ENCODE peak calls at places on chromosomes 11 and 22, in seven cellular contexts. C is fibroblast of lung, A is GM23248, G is neural progenitor cell, Y is hepatocyte, Z is PC-9, O is trophoblast cell. U is an unnamed sample. For H3K79me2, the result is how much of the 10 kb centered on the place peaks cover.

GRCh38 chr22:23498811-23499798 is 81.0 kb downstream of the IGLL1 start:
- DNase-seq in Z (no peak), Y (peak), G (no peak), C (no peak), O (no peak), A (no peak), U (no peak)

GRCh38 chr11:77473001-77473800 is 693 bp downstream of the PAK1 start:
- DNase-seq in C (peak), A (peak), Z (peak), O (peak), Y (peak), G (peak), U (no peak)

GRCh38 chr22:35305525-35306070 is 5.9 kb downstream of the TOM1 start:
- DNase-seq in G (no peak), C (no peak), A (no peak), Y (no peak), O (no peak), Z (no peak), U (no peak)

GRCh38 chr11:95877288-95877687 is 46.6 kb downstream of the MTMR2 start:
- DNase-seq in Z (peak), C (peak), G (no peak), Y (no peak), A (peak), O (peak), U (peak)

GRCh38 chr11:111765984-111766833 is at the start of gene PPP2R1B:
- DNase-seq in G (peak), A (peak), C (peak), O (peak), Z (peak), Y (peak), U (peak)

GRCh38 chr11:128052912-128053641 is 534.3 kb downstream of the ETS1 start:
- DNase-seq in Y (no peak), C (peak), O (peak), A (peak), G (no peak), Z (no peak), U (peak)

GRCh38 chr22:38017939-38018885 is 33.9 kb upstream of the SOX10 start:
- DNase-seq in C (no peak), Z (no peak), G (no peak), A (no peak), Y (no peak), O (no peak), U (no peak)

GRCh38 chr11:3995949-3996554 is 98.5 kb upstream of the RRM1 start:
- DNase-seq in Z (no peak), O (peak), C (peak), G (no peak), A (peak), Y (no peak), U (peak)

GRCh38 chr22:42376721-42377177 is 55.5 kb downstream of the NFAM1 start:
- DNase-seq in C (peak), A (peak), Y (peak), G (peak), O (peak), Z (no peak), U (peak)

GRCh38 chr11:122509091-122509490 is 146.4 kb upstream of the UBASH3B start:
- DNase-seq in C (no peak), Z (no peak), G (no peak), Y (no peak), O (no peak), A (no peak), U (no peak)

GRCh38 chr11:58654908-58655296 is 32.4 kb downstream of the CNTF start:
- DNase-seq in C (no peak), A (no peak), O (no peak), G (no peak), Z (no peak), Y (no peak), U (no peak)

GRCh38 chr11:46436113-46436512 is 44.5 kb upstream of the CHRM4 start:
- DNase-seq in O (no peak), G (no peak), A (no peak), Z (no peak), Y (no peak), C (no peak), U (no peak)

GRCh38 chr11:61820174-61820573 is 3.4 kb upstream of the FADS1 start:
- DNase-seq in Y (no peak), G (no peak), A (peak), Z (peak), O (no peak), C (peak), U (peak)

GRCh38 chr11:88086297-88086696 is 88.9 kb downstream of the RAB38 start:
- DNase-seq in G (no peak), O (no peak), A (no peak), Z (no peak), Y (no peak), C (no peak), U (no peak)

GRCh38 chr22:28012811-28013460 is 93.9 kb upstream of the PITPNB start:
- DNase-seq in G (no peak), C (no peak), O (no peak), Y (no peak), A (no peak), Z (peak), U (no peak)

GRCh38 chr11:19938051-19938856 is 222.0 kb downstream of the DBX1 start:
- DNase-seq in Z (no peak), C (peak), A (peak), Y (peak), O (peak), G (peak), U (peak)

GRCh38 chr22:33792837-33793236 is 127.4 kb downstream of the LARGE1 start:
- DNase-seq in G (no peak), Z (no peak), C (no peak), Y (no peak), A (peak), O (no peak), U (no peak)

GRCh38 chr11:86438685-86439084 is 64.0 kb downstream of the CCDC81 start:
- DNase-seq in Y (no peak), G (no peak), A (no peak), C (peak), Z (peak), O (no peak), U (peak)

GRCh38 chr11:11577246-11577855 is 44.5 kb downstream of the GALNT18 start:
- DNase-seq in Z (no peak), A (peak), Y (no peak), O (no peak), C (peak), G (no peak), U (peak)

GRCh38 chr11:29183301-29183700 is 833.5 kb downstream of the KCNA4 start:
- DNase-seq in Z (no peak), G (no peak), Y (no peak), A (no peak), O (no peak), C (peak), U (no peak)

GRCh38 chr22:24411256-24412004 is 16.0 kb upstream of the ADORA2A start:
- DNase-seq in A (no peak), C (no peak), Y (no peak), O (no peak), Z (no peak), G (no peak), U (no peak)

GRCh38 chr11:119624102-119624615 is 104.8 kb downstream of the NECTIN1 start:
- DNase-seq in Y (no peak), A (no peak), Z (no peak), O (no peak), G (peak), C (no peak), U (no peak)

GRCh38 chr22:19941365-19942070 is at the start of the genes COMT and TXNRD2:
- DNase-seq in Z (peak), C (peak), O (peak), Y (no peak), G (no peak), A (peak), U (no peak)

GRCh38 chr22:50483977-50484853 is 2.4 kb upstream of the MIOX start:
- DNase-seq in A (no peak), G (no peak), Z (no peak), O (no peak), C (no peak), Y (peak), U (no peak)

GRCh38 chr22:46076651-46077339 is 73.5 kb upstream of the PPARA start:
- DNase-seq in Y (no peak), A (peak), O (no peak), G (no peak), Z (peak), C (peak), U (peak)

GRCh38 chr11:125173556-125173955 is 9.0 kb downstream of the PKNOX2 start:
- DNase-seq in O (no peak), Y (no peak), A (no peak), C (no peak), Z (no peak), G (no peak), U (no peak)

GRCh38 chr22:37309221-37310074 is 27.1 kb downstream of the CYTH4 start:
- DNase-seq in C (no peak), Y (no peak), O (no peak), Z (no peak), G (no peak), A (no peak), U (no peak)

GRCh38 chr22:23073506-23074229 is 3.3 kb downstream of the GNAZ start:
- DNase-seq in O (no peak), G (no peak), A (no peak), Y (no peak), Z (no peak), C (no peak), U (no peak)

GRCh38 chr11:34091825-34092224 is 13.6 kb upstream of the NAT10 start:
- DNase-seq in A (no peak), G (no peak), Z (no peak), Y (no peak), C (no peak), O (no peak), U (no peak)

DNA sequence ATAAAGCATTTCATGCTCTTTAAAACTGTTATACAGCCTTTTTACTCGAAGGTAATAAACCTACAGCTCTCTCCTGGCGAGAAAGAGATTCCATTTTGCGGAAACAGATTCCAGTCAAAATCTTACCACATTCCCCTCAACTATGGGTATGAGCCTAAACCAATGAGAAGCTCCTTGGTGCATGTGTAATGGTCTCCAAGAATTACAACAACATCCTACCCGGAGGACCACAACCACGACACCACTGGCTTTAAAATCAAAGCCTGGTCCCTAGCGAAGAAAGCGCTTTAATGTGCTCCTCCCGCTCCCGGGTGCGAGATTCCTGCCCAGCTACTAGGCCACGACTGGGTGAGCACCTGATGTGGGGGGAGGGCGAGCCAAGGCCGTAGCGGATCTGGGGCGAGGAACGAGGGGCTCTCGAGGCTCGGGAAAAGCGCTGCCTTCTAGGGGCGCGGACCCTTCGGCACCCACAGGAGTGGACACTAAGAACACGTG is 799 bp downstream of the CELF1 start:
- DNase-seq in O (peak), Z (peak), A (peak), C (peak), G (peak), Y (peak), U (peak)
- H3K79me2 ChIP-seq in O (under half), Z (half or more), A (half or more), C (half or more), G (half or more), Y (half or more), U (half or more)

DNA sequence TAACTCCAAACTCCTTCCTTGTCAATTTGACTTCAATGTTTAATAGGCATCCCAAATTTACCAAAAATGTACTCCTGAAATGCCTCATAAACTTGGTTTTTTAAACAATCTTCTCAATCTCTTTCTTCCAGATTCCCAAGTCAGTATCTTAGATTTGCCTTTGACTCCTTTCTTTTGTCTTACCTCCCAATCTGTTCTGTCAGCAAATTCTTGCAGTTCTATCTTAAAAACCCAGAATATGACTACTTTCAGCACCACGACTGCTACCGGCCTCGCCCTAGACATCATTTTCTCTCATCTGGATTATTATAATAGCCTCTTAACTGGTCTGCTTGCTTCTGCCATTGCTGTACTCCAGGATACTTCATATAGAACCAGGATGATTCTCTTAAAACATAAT is 7.9 kb downstream of the NLRP14 start:
- DNase-seq in G (no peak), A (no peak), Z (no peak), C (no peak), Y (no peak), O (no peak), U (no peak)
- H3K79me2 ChIP-seq in G (under half), A (under half), Z (under half), C (under half), Y (under half), O (under half), U (under half)

GRCh38 chr11:65131417-65131776 is 2.9 kb downstream of the SYVN1 start:
- DNase-seq in A (no peak), G (no peak), C (no peak), O (no peak), Y (no peak), Z (no peak), U (no peak)

GRCh38 chr11:65133724-65134123 is 595 bp downstream of the SYVN1 start:
- DNase-seq in Y (no peak), G (no peak), C (no peak), Z (no peak), A (peak), O (peak), U (no peak)

GRCh38 chr11:65131895-65132237 is 2.5 kb downstream of the SYVN1 start:
- DNase-seq in Z (no peak), G (no peak), Y (no peak), O (no peak), A (no peak), C (no peak), U (no peak)

GRCh38 chr11:65132988-65133700 is 1.2 kb downstream of the SYVN1 start:
- DNase-seq in C (no peak), A (peak), Z (peak), G (peak), Y (peak), O (peak), U (no peak)

DNA sequence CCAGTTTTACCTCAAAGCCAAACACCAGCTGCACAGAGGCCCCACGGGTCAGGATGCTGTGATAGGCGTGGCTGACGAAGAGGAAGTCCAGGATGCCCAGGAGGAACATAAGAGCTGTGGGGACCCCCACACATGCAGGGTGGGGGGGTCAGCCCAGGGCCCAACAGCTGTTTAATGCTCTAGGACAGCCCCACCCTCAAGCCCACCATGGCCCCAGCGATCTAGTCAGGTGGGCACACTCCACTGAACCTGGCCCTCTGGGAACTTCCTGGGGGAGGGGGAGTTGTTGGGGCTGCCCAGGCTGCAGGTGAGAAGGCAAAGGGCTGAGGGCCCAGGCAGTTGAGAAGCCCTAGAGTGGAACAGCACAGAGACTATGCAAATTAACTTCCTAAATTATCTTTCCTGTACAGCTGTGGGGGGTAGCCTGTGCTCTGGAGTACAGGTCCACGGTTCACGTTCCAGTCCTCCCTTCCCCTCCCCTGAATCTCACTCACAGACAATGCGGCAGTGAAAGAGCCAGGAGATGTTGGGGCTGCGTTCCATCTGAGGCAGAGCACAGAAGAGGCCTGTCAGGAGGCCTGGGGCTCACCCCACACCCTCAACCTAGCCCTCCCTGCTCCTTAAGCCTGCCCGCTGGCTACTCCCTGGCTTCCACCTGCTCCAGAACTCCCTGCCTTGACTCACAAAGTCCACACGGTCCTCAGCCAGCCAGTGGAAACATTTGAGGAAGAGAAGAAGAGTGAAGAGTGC is 1.9 kb downstream of the SYVN1 start:
- DNase-seq in A (no peak), Y (no peak), O (no peak), C (no peak), G (no peak), Z (no peak), U (no peak)
- H3K79me2 ChIP-seq in A (under half), Y (under half), O (under half), C (under half), G (under half), Z (under half), U (under half)

GRCh38 chr11:94814238-94814976 is 46.3 kb downstream of the AMOTL1 start:
- DNase-seq in G (no peak), C (no peak), Z (no peak), A (no peak), O (no peak), Y (no peak), U (no peak)
- H3K79me2 ChIP-seq in G (under half), C (under half), Z (half or more), A (half or more), O (under half), Y (half or more), U (half or more)

GRCh38 chr11:101288392-101288791 is 158.8 kb upstream of the PGR start:
- DNase-seq in O (no peak), Z (no peak), A (no peak), G (no peak), C (no peak), Y (no peak), U (no peak)
- H3K79me2 ChIP-seq in O (under half), Z (under half), A (under half), G (under half), C (under half), Y (under half), U (under half)

GRCh38 chr22:30411780-30412179 is 13.8 kb upstream of the MTFP1 start:
- DNase-seq in Y (no peak), O (no peak), G (no peak), Z (peak), A (no peak), C (no peak), U (no peak)
- H3K79me2 ChIP-seq in Y (under half), O (under half), G (under half), Z (under half), A (under half), C (under half), U (under half)

GRCh38 chr22:41280854-41281253 is 5.1 kb downstream of the RANGAP1 start:
- DNase-seq in C (no peak), Z (peak), G (no peak), A (no peak), O (no peak), Y (no peak), U (no peak)
- H3K79me2 ChIP-seq in C (half or more), Z (half or more), G (half or more), A (half or more), O (under half), Y (under half), U (half or more)

U was measured in astrocyte.